ENCODE peak calls at places on chromosomes 2 and 18, in four cellular contexts. One of them, this sample, is unnamed.

GRCh38 chr2:233152541-233152940 is 92.4 kb downstream of the INPP5D start:
- DNase-seq in GM12864: no peak
- DNase-seq in activated naive CD4-positive, alpha-beta T cell treated with anti-CD3 and anti-CD28 coated beads, Interleukin-2, amount 10 ng/mL, durations not matched to agents 7 days and 5 days: no peak
- DNase-seq in GDM1: no peak
- DNase-seq in this sample: no peak

GRCh38 chr2:230987137-230988020 is 8.5 kb upstream of the SPATA3 start:
- DNase-seq in GDM1: peak
- DNase-seq in GM12864: no peak
- DNase-seq in activated naive CD4-positive, alpha-beta T cell treated with anti-CD3 and anti-CD28 coated beads, Interleukin-2, amount 10 ng/mL, durations not matched to agents 7 days and 5 days: peak
- DNase-seq in this sample: peak

GRCh38 chr2:236551843-236552542 is 17.6 kb upstream of the ACKR3 start:
- DNase-seq in activated naive CD4-positive, alpha-beta T cell treated with anti-CD3 and anti-CD28 coated beads, Interleukin-2, amount 10 ng/mL, durations not matched to agents 7 days and 5 days: no peak
- DNase-seq in GDM1: no peak
- DNase-seq in GM12864: no peak
- DNase-seq in this sample: no peak

GRCh38 chr2:216688731-216689360 is 6.5 kb downstream of the IGFBP5 start:
- DNase-seq in activated naive CD4-positive, alpha-beta T cell treated with anti-CD3 and anti-CD28 coated beads, Interleukin-2, amount 10 ng/mL, durations not matched to agents 7 days and 5 days: no peak
- DNase-seq in GDM1: no peak
- DNase-seq in GM12864: no peak
- DNase-seq in this sample: no peak

GRCh38 chr18:22170421-22171262 is 1.3 kb downstream of the GATA6 start:
- DNase-seq in GDM1: no peak
- DNase-seq in GM12864: no peak
- DNase-seq in activated naive CD4-positive, alpha-beta T cell treated with anti-CD3 and anti-CD28 coated beads, Interleukin-2, amount 10 ng/mL, durations not matched to agents 7 days and 5 days: no peak
- DNase-seq in this sample: no peak

GRCh38 chr2:71000780-71001591 is 6.3 kb upstream of the TEX261 start:
- DNase-seq in GM12864: peak
- DNase-seq in activated naive CD4-positive, alpha-beta T cell treated with anti-CD3 and anti-CD28 coated beads, Interleukin-2, amount 10 ng/mL, durations not matched to agents 7 days and 5 days: peak
- DNase-seq in GDM1: peak
- DNase-seq in this sample: peak

GRCh38 chr2:130821867-130822266 is 14.8 kb upstream of the ARHGEF4 start:
- DNase-seq in GM12864: no peak
- DNase-seq in GDM1: no peak
- DNase-seq in activated naive CD4-positive, alpha-beta T cell treated with anti-CD3 and anti-CD28 coated beads, Interleukin-2, amount 10 ng/mL, durations not matched to agents 7 days and 5 days: no peak
- DNase-seq in this sample: no peak

GRCh38 chr18:46719388-46719787 is 37.5 kb downstream of the ST8SIA5 start:
- DNase-seq in activated naive CD4-positive, alpha-beta T cell treated with anti-CD3 and anti-CD28 coated beads, Interleukin-2, amount 10 ng/mL, durations not matched to agents 7 days and 5 days: no peak
- DNase-seq in GM12864: no peak
- DNase-seq in GDM1: no peak
- DNase-seq in this sample: no peak

GRCh38 chr18:79682481-79682880 is 2.9 kb downstream of the CTDP1 start:
- DNase-seq in GM12864: no peak
- DNase-seq in GDM1: no peak
- DNase-seq in activated naive CD4-positive, alpha-beta T cell treated with anti-CD3 and anti-CD28 coated beads, Interleukin-2, amount 10 ng/mL, durations not matched to agents 7 days and 5 days: no peak
- DNase-seq in this sample: no peak

GRCh38 chr18:75548353-75548752 is 120.8 kb upstream of the SMIM21 start:
- DNase-seq in GM12864: no peak
- DNase-seq in activated naive CD4-positive, alpha-beta T cell treated with anti-CD3 and anti-CD28 coated beads, Interleukin-2, amount 10 ng/mL, durations not matched to agents 7 days and 5 days: no peak
- DNase-seq in GDM1: no peak
- DNase-seq in this sample: no peak

GRCh38 chr2:113291191-113291590 is 12.5 kb upstream of the PAX8 start:
- DNase-seq in GM12864: no peak
- DNase-seq in activated naive CD4-positive, alpha-beta T cell treated with anti-CD3 and anti-CD28 coated beads, Interleukin-2, amount 10 ng/mL, durations not matched to agents 7 days and 5 days: no peak
- DNase-seq in GDM1: no peak
- DNase-seq in this sample: no peak

GRCh38 chr2:113920996-113921395 is 31.1 kb downstream of the ACTR3 start:
- DNase-seq in activated naive CD4-positive, alpha-beta T cell treated with anti-CD3 and anti-CD28 coated beads, Interleukin-2, amount 10 ng/mL, durations not matched to agents 7 days and 5 days: no peak
- DNase-seq in GM12864: no peak
- DNase-seq in GDM1: no peak
- DNase-seq in this sample: no peak

GRCh38 chr2:39377226-39377939 is 59.7 kb downstream of the MAP4K3 start:
- DNase-seq in activated naive CD4-positive, alpha-beta T cell treated with anti-CD3 and anti-CD28 coated beads, Interleukin-2, amount 10 ng/mL, durations not matched to agents 7 days and 5 days: no peak
- DNase-seq in GM12864: peak
- DNase-seq in GDM1: peak
- DNase-seq in this sample: no peak

GRCh38 chr2:142175917-142176316 is 45.1 kb upstream of the LRP1B start:
- DNase-seq in GM12864: no peak
- DNase-seq in GDM1: no peak
- DNase-seq in activated naive CD4-positive, alpha-beta T cell treated with anti-CD3 and anti-CD28 coated beads, Interleukin-2, amount 10 ng/mL, durations not matched to agents 7 days and 5 days: no peak
- DNase-seq in this sample: no peak

GRCh38 chr2:29518988-29519925 is 402.1 kb downstream of the ALK start:
- DNase-seq in GDM1: no peak
- DNase-seq in GM12864: no peak
- DNase-seq in activated naive CD4-positive, alpha-beta T cell treated with anti-CD3 and anti-CD28 coated beads, Interleukin-2, amount 10 ng/mL, durations not matched to agents 7 days and 5 days: no peak
- DNase-seq in this sample: no peak

GRCh38 chr2:154195644-154196221 is 324.0 kb downstream of the GALNT13 start:
- DNase-seq in activated naive CD4-positive, alpha-beta T cell treated with anti-CD3 and anti-CD28 coated beads, Interleukin-2, amount 10 ng/mL, durations not matched to agents 7 days and 5 days: no peak
- DNase-seq in GDM1: no peak
- DNase-seq in GM12864: no peak
- DNase-seq in this sample: no peak

This sample was measured in activated effector memory CD4-positive, alpha-beta T cell treated with anti-CD3 and anti-CD28 coated beads, Interleukin-2, amount 50 U/mL, for 16 hours.